ENCODE peak calls at places on chromosomes 4 and X, in four cellular contexts. One of them, this sample, is unnamed. For H3K27me3 and H3K4me1, the result is how much of the 10 kb centered on the place peaks cover.

GRCh38 chr4:141871086-141871485 is 234.7 kb downstream of the IL15 start:
- DNase-seq in lung: no peak
- DNase-seq in uterus: no peak
- DNase-seq in breast epithelium: no peak
- DNase-seq in this sample: no peak

GRCh38 chr4:41184009-41184408 is 30.3 kb downstream of the APBB2 start:
- DNase-seq in lung: no peak
- DNase-seq in uterus: no peak
- DNase-seq in breast epithelium: no peak
- DNase-seq in this sample: no peak

GRCh38 chrX:49701948-49702347 is 6.2 kb upstream of the PAGE1 start:
- DNase-seq in lung: no peak
- DNase-seq in uterus: no peak
- DNase-seq in breast epithelium: no peak
- DNase-seq in this sample: no peak

GRCh38 chr4:7166981-7167700 is 25.2 kb upstream of the SORCS2 start:
- DNase-seq in lung: no peak
- DNase-seq in uterus: peak
- DNase-seq in breast epithelium: no peak
- DNase-seq in this sample: no peak

GRCh38 chr4:11446156-11446811 is 17.6 kb upstream of the HS3ST1 start:
- DNase-seq in lung: no peak
- DNase-seq in uterus: no peak
- DNase-seq in breast epithelium: no peak
- DNase-seq in this sample: no peak

GRCh38 chr4:151169223-151169622 is 69.8 kb downstream of the RPS3A start:
- DNase-seq in lung: peak
- DNase-seq in uterus: peak
- DNase-seq in breast epithelium: peak
- DNase-seq in this sample: no peak

GRCh38 chrX:42290608-42291007 is 367.3 kb upstream of the CASK start:
- DNase-seq in lung: no peak
- DNase-seq in uterus: no peak
- DNase-seq in breast epithelium: no peak
- DNase-seq in this sample: no peak

GRCh38 chr4:189845145-189845846 is 95.4 kb upstream of the FRG1 start:
- DNase-seq in lung: no peak
- DNase-seq in uterus: no peak
- DNase-seq in breast epithelium: no peak
- DNase-seq in this sample: no peak

GRCh38 chrX:38900719-38901118 is 99.5 kb downstream of the MID1IP1 start:
- DNase-seq in lung: no peak
- DNase-seq in uterus: no peak
- DNase-seq in breast epithelium: no peak
- DNase-seq in this sample: no peak

GRCh38 chr4:147591048-147591577 is 26.1 kb upstream of the TMEM184C start:
- DNase-seq in lung: no peak
- DNase-seq in uterus: no peak
- DNase-seq in breast epithelium: no peak
- DNase-seq in this sample: no peak

GRCh38 chr4:7522452-7522851 is 87.7 kb upstream of the PSAPL1 start:
- DNase-seq in lung: no peak
- DNase-seq in uterus: no peak
- DNase-seq in breast epithelium: no peak
- DNase-seq in this sample: no peak

GRCh38 chrX:40573763-40574162 is 7.0 kb upstream of the ATP6AP2 start:
- DNase-seq in lung: no peak
- DNase-seq in uterus: no peak
- DNase-seq in breast epithelium: no peak
- DNase-seq in this sample: no peak

GRCh38 chrX:71859637-71860036 is 51.0 kb upstream of the NHSL2 start:
- DNase-seq in lung: peak
- DNase-seq in uterus: no peak
- DNase-seq in breast epithelium: no peak
- DNase-seq in this sample: peak

GRCh38 chrX:140822184-140822583 is 112.6 kb downstream of the LINC00632 start:
- DNase-seq in lung: no peak
- DNase-seq in uterus: no peak
- DNase-seq in breast epithelium: no peak
- DNase-seq in this sample: no peak

GRCh38 chr4:77852892-77853495 is 9.6 kb upstream of the MRPL1 start:
- DNase-seq in lung: no peak
- DNase-seq in uterus: no peak
- DNase-seq in breast epithelium: no peak
- DNase-seq in this sample: peak

GRCh38 chr4:2301806-2302205 is 39.9 kb upstream of the MXD4 start:
- DNase-seq in lung: no peak
- DNase-seq in uterus: no peak
- DNase-seq in breast epithelium: no peak
- DNase-seq in this sample: no peak

GRCh38 chr4:3879681-3880594 is 113.8 kb downstream of the ADRA2C start:
- DNase-seq in lung: no peak
- DNase-seq in uterus: no peak
- DNase-seq in breast epithelium: no peak
- DNase-seq in this sample: no peak

GRCh38 chrX:154436597-154437397 is at the start of gene GDI1:
- DNase-seq in lung: peak
- DNase-seq in uterus: no peak
- DNase-seq in breast epithelium: no peak
- DNase-seq in this sample: peak

GRCh38 chr4:186347743-186348142 is 81.8 kb downstream of the F11 start:
- DNase-seq in lung: no peak
- DNase-seq in uterus: no peak
- DNase-seq in breast epithelium: no peak
- DNase-seq in this sample: no peak

GRCh38 chr4:186342582-186342981 is 76.6 kb downstream of the F11 start:
- DNase-seq in lung: no peak
- DNase-seq in uterus: no peak
- DNase-seq in breast epithelium: no peak
- DNase-seq in this sample: no peak

GRCh38 chr4:186351672-186352194 is 85.7 kb downstream of the F11 start:
- DNase-seq in lung: no peak
- DNase-seq in uterus: no peak
- DNase-seq in breast epithelium: no peak
- DNase-seq in this sample: no peak

GRCh38 chr4:186345184-186345583 is 79.2 kb downstream of the F11 start:
- DNase-seq in lung: no peak
- DNase-seq in uterus: no peak
- DNase-seq in breast epithelium: no peak
- DNase-seq in this sample: no peak

GRCh38 chr4:186348433-186348832 is 82.4 kb downstream of the F11 start:
- DNase-seq in lung: no peak
- DNase-seq in uterus: no peak
- DNase-seq in breast epithelium: no peak
- DNase-seq in this sample: no peak
- H3K27me3 ChIP-seq in lung: under half
- H3K27me3 ChIP-seq in uterus: under half
- H3K27me3 ChIP-seq in breast epithelium: under half
- H3K27me3 ChIP-seq in this sample: under half

DNA sequence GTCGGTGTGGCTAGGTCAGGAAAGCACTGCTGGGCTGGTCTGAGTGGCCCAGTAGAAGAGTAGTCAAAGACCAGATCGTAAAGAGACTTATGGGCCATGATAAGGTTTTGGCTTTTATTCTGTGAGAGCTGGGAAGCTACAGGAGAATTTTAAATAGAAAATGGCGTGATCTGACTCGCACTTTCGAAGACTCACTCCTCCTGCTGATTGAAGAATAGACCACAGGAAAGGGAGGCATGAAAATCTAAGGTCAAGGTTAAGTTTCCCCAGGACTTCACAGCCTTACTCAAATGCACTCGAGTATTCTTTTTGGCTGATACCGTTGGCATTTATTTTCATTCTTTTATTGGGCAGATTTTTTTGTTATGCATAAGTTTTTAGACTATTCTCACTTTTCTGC is 231.4 kb upstream of the ANKRD50 start:
- DNase-seq in lung: no peak
- DNase-seq in uterus: no peak
- DNase-seq in breast epithelium: no peak
- DNase-seq in this sample: no peak
- TF ChIP-seq CTCF in lung: no peak
- TF ChIP-seq CTCF in uterus: no peak
- TF ChIP-seq CTCF in breast epithelium: no peak
- TF ChIP-seq CTCF in this sample: no peak

GRCh38 chrX:45164021-45164621 is 36.6 kb downstream of the DIPK2B start:
- DNase-seq in lung: no peak
- DNase-seq in uterus: no peak
- DNase-seq in breast epithelium: no peak
- DNase-seq in this sample: no peak

GRCh38 chrX:45164995-45165394 is 35.7 kb downstream of the DIPK2B start:
- DNase-seq in lung: no peak
- DNase-seq in uterus: no peak
- DNase-seq in breast epithelium: no peak
- DNase-seq in this sample: no peak

GRCh38 chrX:45165726-45166125 is 35.0 kb downstream of the DIPK2B start:
- DNase-seq in lung: no peak
- DNase-seq in uterus: no peak
- DNase-seq in breast epithelium: no peak
- DNase-seq in this sample: no peak
- H3K4me1 ChIP-seq in lung: under half
- H3K4me1 ChIP-seq in uterus: under half
- H3K4me1 ChIP-seq in breast epithelium: under half
- H3K4me1 ChIP-seq in this sample: under half

GRCh38 chr4:54439831-54440243 is 210.7 kb downstream of the PDGFRA start:
- DNase-seq in lung: peak
- DNase-seq in uterus: peak
- DNase-seq in breast epithelium: peak
- DNase-seq in this sample: no peak

GRCh38 chr4:54446556-54446955 is 211.2 kb upstream of the KIT start:
- DNase-seq in lung: no peak
- DNase-seq in uterus: no peak
- DNase-seq in breast epithelium: no peak
- DNase-seq in this sample: no peak

GRCh38 chr4:54440394-54441223 is 211.5 kb downstream of the PDGFRA start:
- DNase-seq in lung: no peak
- DNase-seq in uterus: no peak
- DNase-seq in breast epithelium: no peak
- DNase-seq in this sample: no peak
- H3K27me3 ChIP-seq in lung: under half
- H3K27me3 ChIP-seq in uterus: under half
- H3K27me3 ChIP-seq in breast epithelium: under half
- H3K27me3 ChIP-seq in this sample: under half

GRCh38 chr4:140152760-140153418 is 1.1 kb downstream of the MAML3 start:
- DNase-seq in lung: peak
- DNase-seq in uterus: peak
- DNase-seq in breast epithelium: peak
- DNase-seq in this sample: peak

GRCh38 chr4:140152015-140152703 is 1.8 kb downstream of the MAML3 start:
- DNase-seq in lung: peak
- DNase-seq in uterus: peak
- DNase-seq in breast epithelium: no peak
- DNase-seq in this sample: peak

GRCh38 chr4:140153744-140154571 is at the start of gene MAML3:
- DNase-seq in lung: peak
- DNase-seq in uterus: peak
- DNase-seq in breast epithelium: peak
- DNase-seq in this sample: peak

GRCh38 chr4:140154572-140154891 is 548 bp upstream of the MAML3 start:
- DNase-seq in lung: no peak
- DNase-seq in uterus: no peak
- DNase-seq in breast epithelium: no peak
- DNase-seq in this sample: no peak

DNA sequence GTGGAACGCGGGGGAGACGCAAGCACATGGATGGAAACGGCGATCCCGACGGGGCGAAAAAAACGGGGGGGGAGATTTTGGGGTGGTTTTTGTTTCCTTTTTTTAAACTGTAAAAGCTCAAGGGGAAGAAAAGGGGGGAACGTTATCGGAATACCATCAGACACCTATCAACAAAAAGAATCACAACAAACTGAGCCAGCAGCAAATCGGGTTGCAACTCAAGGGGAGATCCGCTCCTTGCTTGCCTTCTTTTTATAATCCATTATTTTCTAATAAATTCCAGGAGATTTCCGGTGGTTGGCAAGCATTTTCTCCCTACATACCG is 603 bp downstream of the MAML3 start:
- DNase-seq in lung: no peak
- DNase-seq in uterus: no peak
- DNase-seq in breast epithelium: no peak
- DNase-seq in this sample: no peak
- TF ChIP-seq CTCF in lung: no peak
- TF ChIP-seq CTCF in uterus: no peak
- TF ChIP-seq CTCF in breast epithelium: no peak
- TF ChIP-seq CTCF in this sample: no peak

GRCh38 chr4:76752911-76753494 is 144.9 kb downstream of the SOWAHB start:
- DNase-seq in lung: no peak
- DNase-seq in uterus: no peak
- DNase-seq in breast epithelium: no peak
- DNase-seq in this sample: no peak

GRCh38 chr4:76755756-76756155 is 142.2 kb downstream of the SOWAHB start:
- DNase-seq in lung: no peak
- DNase-seq in uterus: no peak
- DNase-seq in breast epithelium: no peak
- DNase-seq in this sample: no peak

GRCh38 chr4:76751612-76752343 is 146.2 kb downstream of the SOWAHB start:
- DNase-seq in lung: no peak
- DNase-seq in uterus: no peak
- DNase-seq in breast epithelium: no peak
- DNase-seq in this sample: no peak

GRCh38 chr4:76754439-76754838 is 143.5 kb downstream of the SOWAHB start:
- DNase-seq in lung: no peak
- DNase-seq in uterus: no peak
- DNase-seq in breast epithelium: no peak
- DNase-seq in this sample: no peak

DNA sequence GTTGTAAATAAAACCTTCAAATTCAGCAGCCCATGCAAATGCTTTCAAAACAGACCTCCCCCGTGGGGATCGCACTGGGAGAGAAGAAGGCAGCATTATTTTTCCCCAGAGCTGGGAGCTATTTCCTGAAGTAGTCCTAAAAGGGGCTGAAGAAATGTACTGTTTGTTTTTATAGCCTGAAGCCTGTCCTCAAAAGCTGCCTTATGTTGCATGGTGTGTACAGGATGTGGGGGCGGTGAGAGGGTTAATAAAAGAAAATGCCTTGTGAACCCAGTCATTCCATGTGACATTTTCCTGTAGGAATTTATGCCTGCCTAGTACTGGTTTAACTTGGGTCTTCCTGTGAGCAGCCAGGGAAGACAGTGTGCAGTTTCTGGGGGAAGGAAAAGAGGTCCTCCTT is 144.1 kb downstream of the SOWAHB start:
- DNase-seq in lung: no peak
- DNase-seq in uterus: no peak
- DNase-seq in breast epithelium: no peak
- DNase-seq in this sample: no peak
- H3K4me1 ChIP-seq in lung: under half
- H3K4me1 ChIP-seq in uterus: under half
- H3K4me1 ChIP-seq in breast epithelium: under half
- H3K4me1 ChIP-seq in this sample: under half

GRCh38 chr4:110705440-110705782 is 82.5 kb upstream of the PITX2 start:
- DNase-seq in lung: no peak
- DNase-seq in uterus: no peak
- DNase-seq in breast epithelium: no peak
- DNase-seq in this sample: no peak
- H3K27me3 ChIP-seq in lung: under half
- H3K27me3 ChIP-seq in uterus: under half
- H3K27me3 ChIP-seq in breast epithelium: under half
- H3K27me3 ChIP-seq in this sample: under half

GRCh38 chrX:57817302-57817701 is 93.0 kb downstream of the ZXDA start:
- DNase-seq in lung: no peak
- DNase-seq in uterus: no peak
- DNase-seq in breast epithelium: no peak
- DNase-seq in this sample: no peak
- TF ChIP-seq CTCF in lung: peak
- TF ChIP-seq CTCF in uterus: no peak
- TF ChIP-seq CTCF in breast epithelium: no peak
- TF ChIP-seq CTCF in this sample: no peak